ENCODE peak calls at places on chromosomes 2 and 18, in five cellular contexts. N is stomach, F is ELR, V is upper lobe of right lung, Q is NCI-H1417. R is an unnamed sample.

GRCh38 chr2:173734686-173735308 is 230.4 kb downstream of the SP3 start:
- DNase-seq in N (no peak), F (no peak), V (no peak), Q (no peak), R (no peak)

GRCh38 chr2:105308785-105309540 is 20.6 kb downstream of the TGFBRAP1 start:
- DNase-seq in N (no peak), F (no peak), V (no peak), Q (no peak), R (no peak)

GRCh38 chr2:241063093-241063551 is 39.0 kb downstream of the MTERF4 start:
- DNase-seq in N (no peak), F (no peak), V (peak; percentile 78), Q (no peak), R (no peak)

GRCh38 chr18:52219102-52219501 is 120.9 kb upstream of the DCC start:
- DNase-seq in N (no peak), F (no peak), V (no peak), Q (no peak), R (no peak)

GRCh38 chr2:14899621-14900414 is 267.3 kb downstream of the LRATD1 start:
- DNase-seq in N (no peak), F (no peak), V (no peak), Q (no peak), R (no peak)

GRCh38 chr2:172113617-172114016 is 10.9 kb upstream of the DLX2 start:
- DNase-seq in N (no peak), F (peak; percentile 74), V (no peak), Q (no peak), R (no peak)

GRCh38 chr2:69210386-69210785 is 176.6 kb downstream of the GFPT1 start:
- DNase-seq in N (no peak), F (peak; percentile 23), V (no peak), Q (no peak), R (no peak)

GRCh38 chr2:60517441-60517840 is 36.0 kb downstream of the BCL11A start:
- DNase-seq in N (no peak), F (no peak), V (no peak), Q (no peak), R (no peak)

GRCh38 chr18:10860937-10861336 is 288.4 kb downstream of the PIEZO2 start:
- DNase-seq in N (no peak), F (peak; percentile 38), V (no peak), Q (no peak), R (no peak)

GRCh38 chr2:33265584-33266338 is 210.7 kb upstream of the RASGRP3 start:
- DNase-seq in N (no peak), F (peak; percentile 33), V (no peak), Q (no peak), R (no peak)

GRCh38 chr2:20429528-20429927 is 17.3 kb upstream of the RHOB start:
- DNase-seq in N (peak; percentile 27), F (peak; percentile 20), V (no peak), Q (no peak), R (no peak)

GRCh38 chr2:9780368-9781130 is 62.7 kb upstream of the TAF1B start:
- DNase-seq in N (no peak), F (no peak), V (no peak), Q (no peak), R (no peak)

GRCh38 chr2:12083081-12083569 is 336.7 kb downstream of the LPIN1 start:
- DNase-seq in N (no peak), F (no peak), V (no peak), Q (no peak), R (no peak)

GRCh38 chr2:73203055-73203681 is 794 bp downstream of the NOTO start:
- DNase-seq in N (no peak), F (peak; percentile 12), V (peak; percentile 73), Q (peak; percentile 26), R (no peak)

GRCh38 chr2:120988741-120989555 is 253.3 kb downstream of the GLI2 start:
- DNase-seq in N (peak; percentile 22), F (no peak), V (no peak), Q (no peak), R (no peak)

GRCh38 chr2:178536037-178536436 is 55.8 kb downstream of the PLEKHA3 start:
- DNase-seq in N (no peak), F (no peak), V (no peak), Q (no peak), R (no peak)

GRCh38 chr2:23280401-23280800 is 104.6 kb upstream of the KLHL29 start:
- DNase-seq in N (no peak), F (peak; percentile 4), V (no peak), Q (no peak), R (no peak)

GRCh38 chr2:240472078-240472790 is 36.8 kb downstream of the GPC1 start:
- DNase-seq in N (no peak), F (no peak), V (no peak), Q (no peak), R (no peak)

GRCh38 chr18:834086-834720 is 22.2 kb upstream of the YES1 start:
- DNase-seq in N (no peak), F (no peak), V (no peak), Q (no peak), R (no peak)

GRCh38 chr2:12769492-12770105 is 52.9 kb downstream of the TRIB2 start:
- DNase-seq in N (no peak), F (no peak), V (peak; percentile 81), Q (no peak), R (no peak)

GRCh38 chr2:240419321-240419720 is 16.1 kb upstream of the GPC1 start:
- DNase-seq in N (no peak), F (no peak), V (peak; percentile 40), Q (no peak), R (no peak)

GRCh38 chr2:7437122-7437521 is 519.9 kb downstream of the RNF144A start:
- DNase-seq in N (no peak), F (no peak), V (no peak), Q (no peak), R (no peak)

GRCh38 chr2:215171151-215171550 is 32.7 kb upstream of the ABCA12 start:
- DNase-seq in N (no peak), F (peak; percentile 52), V (no peak), Q (no peak), R (no peak)

GRCh38 chr2:201084863-201085262 is 13.1 kb downstream of the NDUFB3 start:
- DNase-seq in N (no peak), F (no peak), V (no peak), Q (no peak), R (no peak)

GRCh38 chr2:194343167-194343566 is 1313.9 kb upstream of the SLC39A10 start:
- DNase-seq in N (no peak), F (no peak), V (no peak), Q (no peak), R (no peak)

GRCh38 chr18:32244863-32245262 is 55.0 kb downstream of the MEP1B start:
- DNase-seq in N (no peak), F (no peak), V (no peak), Q (no peak), R (no peak)

R was measured in prostate gland.